ENCODE peak calls at places on chromosomes 13 and 19, in four cellular contexts. N is activated T-helper 1 cell treated with anti-CD3 and anti-CD28 coated beads, Interleukin-12 subunit alpha, Interleukin-12 subunit beta, Interleukin-2, Interleukin-4 antibody, amounts not matched to agents 30 ng/mL and 10 ng/mL and 1 ng/mL, durations not matched to agents 14 hours and 24 hours and 36 hours; J is astrocyte of the cerebellum; O is heart right ventricle. G is an unnamed sample.

GRCh38 chr13:75479102-75479501 is 2.9 kb downstream of the TBC1D4 start:
- DNase-seq in N (no peak), J (no peak), O (no peak), G (no peak)

GRCh38 chr13:109778102-109778542 is 8.3 kb downstream of the IRS2 start:
- DNase-seq in N (no peak), J (no peak), O (no peak), G (no peak)

GRCh38 chr13:58858870-58859371 is 1227.4 kb downstream of the PCDH17 start:
- DNase-seq in N (no peak), J (no peak), O (no peak), G (no peak)

GRCh38 chr13:73096173-73097117 is 37.6 kb downstream of the KLF5 start:
- DNase-seq in N (no peak), J (no peak), O (no peak), G (peak; percentile 3)

GRCh38 chr13:29707876-29708543 is 112.5 kb upstream of the SLC7A1 start:
- DNase-seq in N (peak; percentile 31), J (no peak), O (no peak), G (peak; percentile 62)

GRCh38 chr19:6268382-6268771 is 11.4 kb downstream of the MLLT1 start:
- DNase-seq in N (no peak), J (no peak), O (no peak), G (no peak)

GRCh38 chr13:108426893-108427292 is 157.4 kb downstream of the TNFSF13B start:
- DNase-seq in N (no peak), J (no peak), O (no peak), G (no peak)

GRCh38 chr19:45589768-45590167 is 5.2 kb upstream of the OPA3 start:
- DNase-seq in N (no peak), J (no peak), O (no peak), G (no peak)

GRCh38 chr13:79155883-79156282 is 250.2 kb downstream of the RBM26 start:
- DNase-seq in N (no peak), J (no peak), O (no peak), G (no peak)

GRCh38 chr19:492091-492531 is 4.2 kb upstream of the MADCAM1 start:
- DNase-seq in N (no peak), J (no peak), O (no peak), G (no peak)

GRCh38 chr19:51124729-51125128 is at the start of gene SIGLEC9:
- DNase-seq in N (no peak), J (no peak), O (peak; percentile 38), G (no peak)

GRCh38 chr19:49210108-49210900 is 52.7 kb downstream of the TRPM4 start:
- DNase-seq in N (peak; percentile 28), J (no peak), O (no peak), G (no peak)

GRCh38 chr19:47595937-47596336 is 13.0 kb upstream of the BICRA start:
- DNase-seq in N (no peak), J (no peak), O (no peak), G (no peak)

GRCh38 chr19:54154603-54155345 is 4.7 kb downstream of the LENG1 start:
- DNase-seq in N (no peak), J (no peak), O (no peak), G (peak; percentile 66)

GRCh38 chr19:48815870-48816501 is 5.2 kb upstream of the BCAT2 start:
- DNase-seq in N (peak; percentile 33), J (no peak), O (no peak), G (peak; percentile 45)

GRCh38 chr19:51158474-51159129 is 16.5 kb downstream of the SIGLEC7 start:
- DNase-seq in N (peak; percentile 60), J (no peak), O (no peak), G (peak; percentile 8)

GRCh38 chr19:49802836-49803528 is 10.1 kb downstream of the FUZ start:
- DNase-seq in N (no peak), J (no peak), O (no peak), G (no peak)

GRCh38 chr19:18589380-18590272 is 1.0 kb downstream of the REX1BD start:
- DNase-seq in N (peak; percentile 67), J (no peak), O (peak; percentile 63), G (peak; percentile 52)

GRCh38 chr13:40452741-40453665 is 213.4 kb downstream of the FOXO1 start:
- DNase-seq in N (no peak), J (peak; percentile 19), O (no peak), G (peak; percentile 35)

GRCh38 chr19:15010497-15011255 is 31.0 kb upstream of the SLC1A6 start:
- DNase-seq in N (no peak), J (no peak), O (no peak), G (no peak)